ENCODE peak calls at places on chromosomes 13 and 19, in four cellular contexts. Z is A549, N is IMR-90, T is K562. F is an unnamed sample.

GRCh38 chr13:51920786-51921185 is 59.0 kb downstream of the CCDC70 start:
- DNase-seq in T (no peak), Z (no peak), N (no peak), F (no peak)

GRCh38 chr19:13505761-13506549 is at the start of gene CACNA1A:
- DNase-seq in N (peak), Z (no peak), T (no peak), F (no peak)

GRCh38 chr19:42412223-42412622 is 15.0 kb downstream of the LIPE start:
- DNase-seq in Z (no peak), N (no peak), T (no peak), F (no peak)

GRCh38 chr13:50788551-50788950 is 54.9 kb downstream of the DLEU7 start:
- DNase-seq in N (peak), Z (no peak), T (no peak), F (no peak)

GRCh38 chr19:56538761-56539263 is at the start of gene ZFP28:
- DNase-seq in Z (no peak), N (no peak), T (no peak), F (no peak)

GRCh38 chr19:17967258-17968051 is 548 bp downstream of the KCNN1 start:
- DNase-seq in T (no peak), Z (no peak), N (no peak), F (no peak)

GRCh38 chr19:1068111-1069001 is 1.4 kb downstream of the ARHGAP45 start:
- DNase-seq in N (no peak), Z (no peak), T (no peak), F (no peak)

GRCh38 chr19:1725100-1726064 is 27.9 kb upstream of the ONECUT3 start:
- DNase-seq in T (peak), Z (peak), N (peak), F (peak)

GRCh38 chr19:12985049-12985776 is 10.1 kb upstream of the NFIX start:
- DNase-seq in Z (no peak), N (peak), T (peak), F (peak)

GRCh38 chr19:19269952-19270694 is 3.0 kb downstream of the TM6SF2 start:
- DNase-seq in N (no peak), T (peak), Z (no peak), F (no peak)

GRCh38 chr13:51727634-51728274 is 76.2 kb downstream of the DHRS12 start:
- DNase-seq in N (no peak), T (no peak), Z (no peak), F (no peak)

GRCh38 chr19:41886761-41887710 is 4.1 kb downstream of the ARHGEF1 start:
- DNase-seq in N (no peak), T (no peak), Z (no peak), F (no peak)

GRCh38 chr13:19888799-19889198 is 25.4 kb upstream of the ZMYM5 start:
- DNase-seq in T (no peak), N (peak), Z (no peak), F (no peak)

GRCh38 chr19:14556662-14557188 is 15.1 kb downstream of the NDUFB7 start:
- DNase-seq in T (peak), Z (peak), N (peak), F (peak)

GRCh38 chr19:10587022-10587838 is at the start of gene AP1M2:
- DNase-seq in Z (no peak), T (no peak), N (no peak), F (no peak)

GRCh38 chr13:90427322-90428272 is 919.9 kb upstream of the MIR17HG start:
- DNase-seq in T (no peak), Z (no peak), N (no peak), F (no peak)

GRCh38 chr13:102402292-102402691 is 444 bp upstream of the FGF14 start:
- DNase-seq in Z (no peak), T (no peak), N (peak), F (no peak)

GRCh38 chr13:40343550-40344269 is 322.7 kb downstream of the FOXO1 start:
- DNase-seq in N (no peak), Z (no peak), T (no peak), F (no peak)

GRCh38 chr13:102869948-102870676 is 24.3 kb downstream of the ERCC5 start:
- DNase-seq in Z (no peak), T (no peak), N (no peak), F (no peak)

GRCh38 chr19:6774821-6775707 is 2.6 kb downstream of the VAV1 start:
- DNase-seq in N (no peak), Z (no peak), T (no peak), F (no peak)

GRCh38 chr19:44573647-44574046 is 39.7 kb upstream of the IGSF23 start:
- DNase-seq in Z (no peak), T (peak), N (no peak), F (no peak)

GRCh38 chr13:64277097-64277496 is 2861.4 kb upstream of the PCDH20 start:
- DNase-seq in T (no peak), N (no peak), Z (no peak), F (no peak)

GRCh38 chr13:106349080-106349841 is 186.2 kb downstream of the EFNB2 start:
- DNase-seq in N (peak), T (no peak), Z (no peak), F (no peak)

DNA sequence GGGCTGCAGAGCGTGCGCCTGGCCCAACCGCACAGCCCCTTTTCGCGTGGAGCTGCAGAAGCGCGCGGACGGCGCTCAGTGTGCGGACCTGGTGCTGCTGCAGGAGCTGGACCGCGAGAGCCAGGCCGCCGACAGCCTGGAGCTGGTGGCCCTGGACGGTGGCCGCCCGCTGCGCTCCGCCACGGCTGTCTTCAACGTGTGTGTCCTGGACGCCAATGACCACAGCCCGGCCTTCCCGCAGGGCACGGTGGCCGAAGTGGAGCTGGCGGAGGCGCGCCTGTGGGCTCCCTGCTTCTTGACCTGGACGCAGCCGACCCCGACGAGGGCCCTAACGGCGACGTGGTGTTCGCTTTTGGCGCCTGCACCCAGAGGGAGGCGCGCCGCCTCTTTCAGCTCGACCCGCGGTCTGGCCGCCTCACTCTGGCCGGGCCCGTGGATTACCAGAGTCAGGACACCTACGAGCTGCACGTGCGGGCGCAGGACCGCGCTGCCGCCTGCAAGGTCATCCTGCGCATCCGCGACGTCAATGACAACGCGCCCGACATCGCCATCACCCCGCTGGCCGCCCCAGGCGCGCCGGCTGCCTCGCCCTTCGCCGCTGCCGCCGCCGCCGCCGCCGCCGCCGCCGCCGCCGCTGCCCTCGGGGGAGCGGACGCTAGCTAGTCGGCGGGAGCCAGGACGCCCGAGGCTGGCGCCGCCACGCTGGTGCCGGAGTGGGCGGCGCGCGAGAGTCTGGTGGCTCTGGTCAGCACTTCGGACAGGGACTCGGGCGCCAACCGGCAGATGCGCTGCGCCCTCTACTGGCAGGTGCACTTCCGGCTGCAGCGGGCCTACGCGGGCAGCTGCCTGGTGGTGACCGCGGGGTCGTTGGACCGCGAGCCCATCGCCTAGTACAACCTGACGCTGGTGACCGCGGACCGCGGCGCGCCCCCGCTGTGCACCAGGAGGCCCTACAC is 172.2 kb downstream of the OLFM4 start:
- DNase-seq in N (peak), Z (no peak), T (no peak), F (no peak)
- TF ChIP-seq MAZ in N (no peak), Z (no peak), T (no peak), F (no peak)

GRCh38 chr13:114140131-114140908 is 7.9 kb upstream of the RASA3 start:
- DNase-seq in N (no peak), T (no peak), Z (no peak), F (no peak)

GRCh38 chr13:114141261-114141996 is 9.0 kb upstream of the RASA3 start:
- DNase-seq in T (no peak), Z (no peak), N (no peak), F (no peak)

GRCh38 chr13:114140909-114141255 is 8.5 kb upstream of the RASA3 start:
- DNase-seq in Z (no peak), N (no peak), T (no peak), F (no peak)

GRCh38 chr13:114142640-114143490 is 10.4 kb upstream of the RASA3 start:
- DNase-seq in N (peak), T (no peak), Z (no peak), F (no peak)

DNA sequence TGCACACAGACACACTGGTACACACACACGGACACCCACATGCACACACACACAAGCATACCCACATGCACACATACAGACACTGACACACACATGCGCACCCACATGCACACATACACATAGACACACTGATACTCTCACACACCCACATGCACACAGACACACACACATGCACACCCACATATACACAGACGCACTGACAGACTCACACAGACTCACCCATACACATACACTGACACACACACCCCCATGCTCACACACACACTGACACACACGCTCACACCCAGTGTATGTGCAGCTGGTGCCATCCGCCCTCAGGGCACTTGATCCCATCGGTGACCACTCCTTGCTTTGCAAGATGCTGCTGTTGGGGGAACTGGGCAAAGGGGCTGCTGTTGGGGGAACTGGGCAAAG is 9.7 kb upstream of the RASA3 start:
- DNase-seq in T (no peak), Z (no peak), N (no peak), F (no peak)
- H3K4me2 ChIP-seq in T (no peak), Z (no peak), N (no peak), F (no peak)

GRCh38 chr13:46666727-46667456 is 113.9 kb downstream of the LRCH1 start:
- DNase-seq in Z (no peak), T (no peak), N (no peak), F (no peak)

GRCh38 chr13:46667687-46668281 is 114.8 kb downstream of the LRCH1 start:
- DNase-seq in N (no peak), T (no peak), Z (no peak), F (no peak)

GRCh38 chr13:46665630-46666482 is 112.9 kb downstream of the LRCH1 start:
- DNase-seq in T (no peak), Z (peak), N (no peak), F (peak)

GRCh38 chr13:46668906-46669525 is 116.0 kb downstream of the LRCH1 start:
- DNase-seq in N (no peak), T (no peak), Z (no peak), F (no peak)

GRCh38 chr13:46668302-46668720 is 115.3 kb downstream of the LRCH1 start:
- DNase-seq in N (peak), Z (no peak), T (no peak), F (no peak)
- TF ChIP-seq MAZ in N (no peak), Z (no peak), T (no peak), F (no peak)

GRCh38 chr13:77985866-77986636 is 67.4 kb upstream of the EDNRB start:
- DNase-seq in N (no peak), T (no peak), Z (no peak), F (no peak)

GRCh38 chr13:77979721-77980377 is 61.2 kb upstream of the EDNRB start:
- DNase-seq in T (no peak), N (no peak), Z (no peak), F (no peak)

GRCh38 chr13:77981191-77981925 is 62.7 kb upstream of the EDNRB start:
- DNase-seq in T (no peak), Z (no peak), N (peak), F (no peak)

GRCh38 chr13:77975358-77976042 is 56.9 kb upstream of the EDNRB start:
- DNase-seq in T (no peak), N (no peak), Z (no peak), F (no peak)

DNA sequence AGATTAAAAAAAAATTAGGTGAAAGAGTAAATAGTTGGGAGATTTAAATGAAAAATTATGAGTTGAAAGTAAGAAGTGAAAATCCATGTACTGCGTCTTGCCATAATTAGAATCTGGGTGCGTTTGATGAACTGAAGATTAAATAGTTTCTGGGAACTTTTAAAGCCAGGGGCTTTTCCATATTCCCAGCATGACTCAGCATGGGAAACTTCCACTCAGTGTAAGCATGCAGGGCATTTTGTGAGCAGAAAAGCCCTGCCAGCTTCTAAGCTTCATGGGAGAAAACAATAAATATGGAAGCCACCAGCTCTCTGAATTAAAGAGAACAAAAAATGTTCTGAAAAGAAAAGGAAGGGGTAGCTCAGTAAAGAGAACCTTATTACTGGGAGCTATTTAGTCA is 62.0 kb upstream of the EDNRB start:
- DNase-seq in Z (no peak), N (peak), T (no peak), F (no peak)
- H3K4me2 ChIP-seq in Z (peak), N (no peak), T (no peak), F (no peak)

GRCh38 chr13:39217471-39217870 is 179.2 kb downstream of the NHLRC3 start:
- DNase-seq in Z (no peak), T (no peak), N (no peak), F (no peak)

GRCh38 chr13:39210961-39211534 is 172.8 kb downstream of the NHLRC3 start:
- DNase-seq in N (no peak), T (no peak), Z (no peak), F (no peak)

GRCh38 chr13:39209731-39210633 is 171.7 kb downstream of the NHLRC3 start:
- DNase-seq in N (peak), Z (no peak), T (no peak), F (no peak)

DNA sequence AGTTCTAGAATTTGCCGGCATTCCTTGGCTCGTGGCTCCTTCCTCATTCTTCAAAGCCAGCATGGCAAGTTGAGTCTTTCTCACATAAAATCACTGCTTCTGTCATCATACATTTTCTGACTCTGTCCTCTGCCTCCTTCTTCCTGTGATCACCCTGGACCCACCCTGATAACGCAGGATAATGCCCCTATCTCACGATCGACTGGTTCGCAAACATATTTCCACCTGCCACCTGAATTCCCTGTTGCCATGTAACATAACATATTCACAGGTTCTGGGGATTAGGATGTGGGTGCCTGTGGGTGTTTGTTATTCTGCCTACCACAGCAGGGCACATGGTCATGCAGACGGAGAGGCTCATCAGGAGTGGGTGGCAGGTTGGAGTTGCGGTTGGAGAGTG is 177.7 kb downstream of the NHLRC3 start:
- DNase-seq in N (no peak), Z (no peak), T (no peak), F (no peak)
- TF ChIP-seq MAZ in N (no peak), Z (no peak), T (no peak), F (no peak)

GRCh38 chr19:35907377-35907745 is 734 bp downstream of the TYROBP start:
- DNase-seq in T (no peak), Z (no peak), N (no peak), F (no peak)
- H3K4me2 ChIP-seq in T (peak), Z (no peak), N (no peak), F (no peak)

DNA sequence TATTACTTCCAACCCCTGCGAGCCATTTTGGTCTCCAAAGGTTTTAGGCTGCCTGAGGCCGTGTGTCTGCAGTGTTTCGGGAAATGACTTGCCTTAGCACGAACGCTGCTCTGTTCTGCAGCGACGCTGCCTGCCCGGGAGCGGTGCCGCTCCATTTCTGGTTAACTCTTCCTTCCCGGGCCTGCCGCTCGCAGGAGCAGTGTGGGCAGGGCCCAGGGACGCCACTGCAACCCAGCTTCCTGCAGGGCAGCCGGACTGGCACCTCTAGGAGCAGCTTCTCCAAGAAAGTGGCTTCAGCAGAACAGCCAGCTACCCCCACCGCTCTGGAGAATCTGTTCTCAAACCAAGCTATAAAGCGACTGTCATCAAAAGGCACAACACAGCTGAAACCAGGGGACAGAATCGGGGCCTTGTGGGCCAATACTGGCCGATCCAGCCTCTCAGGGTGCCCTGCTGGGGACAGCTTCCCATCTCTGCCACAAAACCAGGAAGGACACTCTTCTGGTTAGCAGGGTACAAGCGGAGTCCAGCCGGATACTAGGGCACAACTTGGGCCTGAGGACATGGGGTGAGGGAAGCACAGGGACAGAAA is 72.2 kb downstream of the KCTD15 start:
- DNase-seq in N (no peak), T (no peak), Z (no peak), F (no peak)
- TF ChIP-seq MAZ in N (no peak), T (no peak), Z (no peak), F (no peak)

GRCh38 chr19:38653028-38653571 is 5.7 kb downstream of the ACTN4 start:
- DNase-seq in Z (no peak), N (peak), T (no peak), F (peak)
- H3K4me2 ChIP-seq in Z (peak), N (peak), T (peak), F (peak)

F was measured in HepG2.